ENCODE peak calls at places on chromosomes 7 and 10, in six cellular contexts. One of them, this sample, is unnamed.

GRCh38 chr10:8079126-8079525 is 24.6 kb downstream of the GATA3 start:
- DNase-seq in K562: no peak
- DNase-seq in HepG2: no peak
- DNase-seq in H1: no peak
- DNase-seq in endothelial cell of umbilical vein: peak; percentile 68
- DNase-seq in A549: no peak
- DNase-seq in this sample: no peak

GRCh38 chr7:66859339-66859738 is 61.7 kb upstream of the TMEM248 start:
- DNase-seq in K562: no peak
- DNase-seq in endothelial cell of umbilical vein: no peak
- DNase-seq in A549: no peak
- DNase-seq in H1: no peak
- DNase-seq in HepG2: no peak
- DNase-seq in this sample: no peak

GRCh38 chr7:91357929-91358328 is 93.7 kb downstream of the FZD1 start:
- DNase-seq in HepG2: no peak
- DNase-seq in A549: no peak
- DNase-seq in endothelial cell of umbilical vein: no peak
- DNase-seq in H1: no peak
- DNase-seq in K562: no peak
- DNase-seq in this sample: no peak

GRCh38 chr7:71303566-71303965 is 171.6 kb downstream of the GALNT17 start:
- DNase-seq in A549: no peak
- DNase-seq in K562: no peak
- DNase-seq in H1: no peak
- DNase-seq in endothelial cell of umbilical vein: no peak
- DNase-seq in HepG2: no peak
- DNase-seq in this sample: no peak

GRCh38 chr7:26525413-26526287 is 234.0 kb downstream of the SNX10 start:
- DNase-seq in HepG2: no peak
- DNase-seq in A549: no peak
- DNase-seq in H1: no peak
- DNase-seq in endothelial cell of umbilical vein: no peak
- DNase-seq in K562: no peak
- DNase-seq in this sample: no peak

GRCh38 chr7:130364446-130364845 is 15.8 kb upstream of the CPA1 start:
- DNase-seq in endothelial cell of umbilical vein: no peak
- DNase-seq in A549: no peak
- DNase-seq in H1: no peak
- DNase-seq in HepG2: no peak
- DNase-seq in K562: no peak
- DNase-seq in this sample: no peak

GRCh38 chr7:151446412-151446811 is 6.5 kb upstream of the CRYGN start:
- DNase-seq in K562: no peak
- DNase-seq in HepG2: no peak
- DNase-seq in endothelial cell of umbilical vein: no peak
- DNase-seq in H1: no peak
- DNase-seq in A549: no peak
- DNase-seq in this sample: no peak

GRCh38 chr10:132381726-132382125 is 15.3 kb upstream of the PWWP2B start:
- DNase-seq in HepG2: no peak
- DNase-seq in K562: no peak
- DNase-seq in endothelial cell of umbilical vein: no peak
- DNase-seq in H1: no peak
- DNase-seq in A549: no peak
- DNase-seq in this sample: no peak

GRCh38 chr7:2930310-2931033 is 86.4 kb upstream of the GNA12 start:
- DNase-seq in H1: no peak
- DNase-seq in HepG2: no peak
- DNase-seq in A549: no peak
- DNase-seq in endothelial cell of umbilical vein: no peak
- DNase-seq in K562: no peak
- DNase-seq in this sample: peak; percentile 3

GRCh38 chr7:41219276-41219675 is 483.6 kb downstream of the INHBA start:
- DNase-seq in K562: no peak
- DNase-seq in endothelial cell of umbilical vein: no peak
- DNase-seq in HepG2: no peak
- DNase-seq in H1: no peak
- DNase-seq in A549: no peak
- DNase-seq in this sample: no peak

GRCh38 chr7:158784270-158784669 is 45.0 kb downstream of the ESYT2 start:
- DNase-seq in A549: no peak
- DNase-seq in HepG2: no peak
- DNase-seq in K562: no peak
- DNase-seq in H1: no peak
- DNase-seq in endothelial cell of umbilical vein: no peak
- DNase-seq in this sample: no peak

GRCh38 chr7:110786576-110786975 is 304.4 kb upstream of the LRRN3 start:
- DNase-seq in K562: no peak
- DNase-seq in A549: no peak
- DNase-seq in H1: no peak
- DNase-seq in endothelial cell of umbilical vein: no peak
- DNase-seq in HepG2: no peak
- DNase-seq in this sample: no peak

GRCh38 chr7:85150624-85151023 is 36.2 kb downstream of the SEMA3D start:
- DNase-seq in A549: no peak
- DNase-seq in H1: no peak
- DNase-seq in K562: no peak
- DNase-seq in HepG2: no peak
- DNase-seq in endothelial cell of umbilical vein: no peak
- DNase-seq in this sample: no peak

GRCh38 chr7:39565538-39565937 is 666 bp upstream of the YAE1 start:
- DNase-seq in H1: no peak
- DNase-seq in K562: no peak
- DNase-seq in A549: no peak
- DNase-seq in HepG2: peak; percentile 24
- DNase-seq in endothelial cell of umbilical vein: peak; percentile 9
- DNase-seq in this sample: no peak

GRCh38 chr7:157844141-157844540 is 507.3 kb downstream of the DNAJB6 start:
- DNase-seq in HepG2: no peak
- DNase-seq in K562: no peak
- DNase-seq in H1: no peak
- DNase-seq in endothelial cell of umbilical vein: no peak
- DNase-seq in A549: no peak
- DNase-seq in this sample: no peak

GRCh38 chr10:47243791-47244190 is 56.2 kb upstream of the GDF10 start:
- DNase-seq in A549: no peak
- DNase-seq in HepG2: no peak
- DNase-seq in endothelial cell of umbilical vein: no peak
- DNase-seq in H1: no peak
- DNase-seq in K562: no peak
- DNase-seq in this sample: no peak

GRCh38 chr7:12257582-12257981 is 46.5 kb downstream of the TMEM106B start:
- DNase-seq in H1: no peak
- DNase-seq in endothelial cell of umbilical vein: peak; percentile 22
- DNase-seq in HepG2: peak; percentile 7
- DNase-seq in K562: no peak
- DNase-seq in A549: no peak
- DNase-seq in this sample: no peak

GRCh38 chr7:1839701-1840100 is 169.6 kb downstream of the ELFN1 start:
- DNase-seq in A549: no peak
- DNase-seq in K562: no peak
- DNase-seq in endothelial cell of umbilical vein: no peak
- DNase-seq in H1: no peak
- DNase-seq in HepG2: no peak
- DNase-seq in this sample: peak; percentile 8

GRCh38 chr10:110912374-110912773 is 6.6 kb downstream of the BBIP1 start:
- DNase-seq in HepG2: no peak
- DNase-seq in K562: no peak
- DNase-seq in A549: no peak
- DNase-seq in H1: no peak
- DNase-seq in endothelial cell of umbilical vein: no peak
- DNase-seq in this sample: no peak

GRCh38 chr10:44982114-44982460 is 3.5 kb upstream of the DEPP1 start:
- DNase-seq in endothelial cell of umbilical vein: peak; percentile 95
- DNase-seq in HepG2: no peak
- DNase-seq in A549: no peak
- DNase-seq in K562: no peak
- DNase-seq in H1: no peak
- DNase-seq in this sample: no peak

GRCh38 chr10:94186722-94187121 is 176.0 kb downstream of the NOC3L start:
- DNase-seq in endothelial cell of umbilical vein: no peak
- DNase-seq in HepG2: no peak
- DNase-seq in H1: no peak
- DNase-seq in A549: no peak
- DNase-seq in K562: no peak
- DNase-seq in this sample: no peak

GRCh38 chr7:93958216-93958615 is 36.7 kb downstream of the GNG11 start:
- DNase-seq in H1: no peak
- DNase-seq in HepG2: no peak
- DNase-seq in A549: no peak
- DNase-seq in K562: no peak
- DNase-seq in endothelial cell of umbilical vein: peak; percentile 86
- DNase-seq in this sample: no peak

GRCh38 chr7:26868841-26869505 is 4.6 kb upstream of the SKAP2 start:
- DNase-seq in K562: no peak
- DNase-seq in HepG2: no peak
- DNase-seq in endothelial cell of umbilical vein: no peak
- DNase-seq in H1: no peak
- DNase-seq in A549: peak; percentile 27
- DNase-seq in this sample: no peak

GRCh38 chr10:26323219-26323618 is 106.6 kb downstream of the GAD2 start:
- DNase-seq in A549: peak; percentile 37
- DNase-seq in H1: no peak
- DNase-seq in HepG2: no peak
- DNase-seq in K562: no peak
- DNase-seq in endothelial cell of umbilical vein: no peak
- DNase-seq in this sample: no peak

GRCh38 chr10:78814430-78814806 is 254.3 kb upstream of the ZMIZ1 start:
- DNase-seq in HepG2: no peak
- DNase-seq in H1: no peak
- DNase-seq in K562: no peak
- DNase-seq in endothelial cell of umbilical vein: no peak
- DNase-seq in A549: no peak
- DNase-seq in this sample: no peak

GRCh38 chr10:71270301-71270777 is 48.7 kb upstream of the SLC29A3 start:
- DNase-seq in endothelial cell of umbilical vein: peak; percentile 54
- DNase-seq in A549: peak; percentile 72
- DNase-seq in HepG2: peak; percentile 56
- DNase-seq in K562: peak; percentile 83
- DNase-seq in H1: peak; percentile 47
- DNase-seq in this sample: peak; percentile 72

GRCh38 chr10:71270821-71271220 is 48.2 kb upstream of the SLC29A3 start:
- DNase-seq in H1: no peak
- DNase-seq in HepG2: no peak
- DNase-seq in endothelial cell of umbilical vein: no peak
- DNase-seq in K562: no peak
- DNase-seq in A549: no peak
- DNase-seq in this sample: no peak

GRCh38 chr10:71268247-71268691 is 50.8 kb upstream of the SLC29A3 start:
- DNase-seq in K562: peak; percentile 44
- DNase-seq in endothelial cell of umbilical vein: no peak
- DNase-seq in A549: peak; percentile 39
- DNase-seq in H1: no peak
- DNase-seq in HepG2: peak; percentile 10
- DNase-seq in this sample: peak; percentile 48

GRCh38 chr10:71268751-71269150 is 50.3 kb upstream of the SLC29A3 start:
- DNase-seq in HepG2: no peak
- DNase-seq in K562: no peak
- DNase-seq in A549: no peak
- DNase-seq in H1: no peak
- DNase-seq in endothelial cell of umbilical vein: no peak
- DNase-seq in this sample: no peak

GRCh38 chr10:71269301-71270288 is 49.5 kb upstream of the SLC29A3 start:
- DNase-seq in H1: peak; percentile 72
- DNase-seq in endothelial cell of umbilical vein: no peak
- DNase-seq in K562: peak; percentile 47
- DNase-seq in HepG2: no peak
- DNase-seq in A549: no peak
- DNase-seq in this sample: peak; percentile 73
- TF ChIP-seq JUN in H1: no peak
- TF ChIP-seq JUN in endothelial cell of umbilical vein: no peak
- TF ChIP-seq JUN in K562: no peak
- TF ChIP-seq JUN in HepG2: no peak
- TF ChIP-seq JUN in A549: no peak
- TF ChIP-seq JUN in this sample: no peak

GRCh38 chr10:98848361-98848760 is 387.3 kb downstream of the HPSE2 start:
- DNase-seq in HepG2: no peak
- DNase-seq in A549: no peak
- DNase-seq in K562: no peak
- DNase-seq in H1: no peak
- DNase-seq in endothelial cell of umbilical vein: no peak
- DNase-seq in this sample: no peak

GRCh38 chr10:98846787-98847186 is 388.9 kb downstream of the HPSE2 start:
- DNase-seq in A549: no peak
- DNase-seq in HepG2: no peak
- DNase-seq in endothelial cell of umbilical vein: no peak
- DNase-seq in H1: no peak
- DNase-seq in K562: no peak
- DNase-seq in this sample: no peak

GRCh38 chr10:98858525-98858924 is 377.1 kb downstream of the HPSE2 start:
- DNase-seq in endothelial cell of umbilical vein: no peak
- DNase-seq in HepG2: peak; percentile 3
- DNase-seq in A549: peak; percentile 9
- DNase-seq in H1: no peak
- DNase-seq in K562: peak; percentile 9
- DNase-seq in this sample: peak; percentile 13

GRCh38 chr10:98855403-98856189 is 380.1 kb downstream of the HPSE2 start:
- DNase-seq in A549: no peak
- DNase-seq in K562: no peak
- DNase-seq in endothelial cell of umbilical vein: no peak
- DNase-seq in HepG2: no peak
- DNase-seq in H1: no peak
- DNase-seq in this sample: no peak

DNA sequence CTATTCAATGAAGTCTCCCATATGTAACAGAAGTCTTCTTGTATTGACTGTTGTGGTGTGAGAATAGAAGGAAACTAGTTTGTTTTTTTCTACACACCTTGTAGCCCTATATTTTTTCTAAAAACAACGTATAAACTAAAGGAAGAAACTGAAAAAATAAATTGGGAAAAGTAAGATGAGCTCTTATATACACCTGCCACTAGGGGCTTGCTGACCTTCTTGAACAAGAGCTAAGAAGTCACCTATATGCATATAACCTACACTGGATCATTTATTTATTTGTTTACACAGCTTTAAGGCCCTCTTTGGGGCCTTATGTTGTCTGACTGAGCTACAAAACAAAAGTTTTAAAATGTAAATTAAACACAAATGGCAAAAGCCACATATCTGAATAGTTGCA is 383.0 kb downstream of the HPSE2 start:
- DNase-seq in H1: no peak
- DNase-seq in endothelial cell of umbilical vein: no peak
- DNase-seq in HepG2: no peak
- DNase-seq in A549: peak; percentile 15
- DNase-seq in K562: no peak
- DNase-seq in this sample: no peak
- TF ChIP-seq JUN in H1: no peak
- TF ChIP-seq JUN in endothelial cell of umbilical vein: no peak
- TF ChIP-seq JUN in HepG2: no peak
- TF ChIP-seq JUN in A549: no peak
- TF ChIP-seq JUN in K562: no peak
- TF ChIP-seq JUN in this sample: no peak

GRCh38 chr7:134931487-134931886 is 54.8 kb upstream of the AGBL3 start:
- DNase-seq in endothelial cell of umbilical vein: peak; percentile 27
- DNase-seq in K562: no peak
- DNase-seq in HepG2: no peak
- DNase-seq in A549: no peak
- DNase-seq in H1: no peak
- DNase-seq in this sample: no peak
- TF ChIP-seq JUN in endothelial cell of umbilical vein: no peak
- TF ChIP-seq JUN in K562: no peak
- TF ChIP-seq JUN in HepG2: no peak
- TF ChIP-seq JUN in A549: no peak
- TF ChIP-seq JUN in H1: no peak
- TF ChIP-seq JUN in this sample: no peak

GRCh38 chr10:126277177-126277576 is 111.1 kb downstream of the ADAM12 start:
- DNase-seq in A549: no peak
- DNase-seq in H1: no peak
- DNase-seq in K562: no peak
- DNase-seq in endothelial cell of umbilical vein: no peak
- DNase-seq in HepG2: no peak
- DNase-seq in this sample: no peak
- TF ChIP-seq JUN in A549: no peak
- TF ChIP-seq JUN in H1: no peak
- TF ChIP-seq JUN in K562: no peak
- TF ChIP-seq JUN in endothelial cell of umbilical vein: no peak
- TF ChIP-seq JUN in HepG2: no peak
- TF ChIP-seq JUN in this sample: no peak

This sample was measured in WTC11.